ENCODE peak calls at places on chromosomes 1 and 21, in four cellular contexts. C is sigmoid colon, M is GM23338, J is fibroblast of lung. G is an unnamed sample.

GRCh38 chr1:212089560-212090163 is 54.1 kb downstream of the DTL start:
- DNase-seq in M (no peak), J (no peak), C (no peak), G (no peak)

GRCh38 chr1:226569879-226570547 is 21.4 kb downstream of the STUM start:
- DNase-seq in J (no peak), M (peak), C (peak), G (no peak)

GRCh38 chr21:37196847-37197246 is 70.3 kb downstream of the VPS26C start:
- DNase-seq in M (no peak), J (no peak), C (no peak), G (no peak)

GRCh38 chr21:44875341-44875740 is 1.9 kb upstream of the PTTG1IP start:
- DNase-seq in M (no peak), C (no peak), J (peak), G (no peak)

GRCh38 chr21:31604591-31605190 is 54.8 kb upstream of the SOD1 start:
- DNase-seq in M (peak), J (peak), C (peak), G (peak)

GRCh38 chr1:202810193-202810614 is 550 bp upstream of the PCAT6 start:
- DNase-seq in C (no peak), J (no peak), M (no peak), G (no peak)

GRCh38 chr21:37220433-37220980 is 46.6 kb downstream of the VPS26C start:
- DNase-seq in C (peak), J (peak), M (peak), G (no peak)

GRCh38 chr1:12580054-12580887 is 37.7 kb downstream of the DHRS3 start:
- DNase-seq in J (peak), C (peak), M (no peak), G (no peak)

GRCh38 chr1:2591233-2591580 is 4.6 kb downstream of the PRXL2B start:
- DNase-seq in C (peak), J (no peak), M (no peak), G (no peak)

GRCh38 chr1:33050221-33051076 is 13.8 kb upstream of the AK2 start:
- DNase-seq in C (peak), M (peak), J (peak), G (no peak)

GRCh38 chr1:28954126-28954525 is 39.8 kb downstream of the EPB41 start:
- DNase-seq in C (no peak), J (no peak), M (no peak), G (no peak)

GRCh38 chr21:40563845-40564717 is 282.9 kb downstream of the DSCAM start:
- DNase-seq in J (no peak), M (no peak), C (no peak), G (no peak)

GRCh38 chr1:221887758-221888157 is 145.9 kb upstream of the DUSP10 start:
- DNase-seq in C (no peak), M (no peak), J (no peak), G (no peak)

GRCh38 chr1:221887091-221887746 is 145.3 kb upstream of the DUSP10 start:
- DNase-seq in C (peak), M (no peak), J (peak), G (no peak)

GRCh38 chr1:221888218-221888617 is 146.3 kb upstream of the DUSP10 start:
- DNase-seq in J (no peak), M (no peak), C (no peak), G (no peak)

GRCh38 chr1:221884821-221885220 is 142.9 kb upstream of the DUSP10 start:
- DNase-seq in M (no peak), J (no peak), C (no peak), G (no peak)

GRCh38 chr1:221886311-221887090 is 144.6 kb upstream of the DUSP10 start:
- DNase-seq in M (no peak), J (peak), C (no peak), G (no peak)
- TF ChIP-seq CTCF in M (no peak), J (no peak), C (no peak), G (no peak)

GRCh38 chr1:17671314-17671705 is 83.8 kb upstream of the ACTL8 start:
- DNase-seq in J (no peak), C (no peak), M (no peak), G (no peak)

GRCh38 chr1:17668638-17669175 is 86.4 kb upstream of the ACTL8 start:
- DNase-seq in J (no peak), C (no peak), M (no peak), G (no peak)

GRCh38 chr1:17670587-17671313 is 84.4 kb upstream of the ACTL8 start:
- DNase-seq in J (no peak), C (no peak), M (peak), G (no peak)

GRCh38 chr1:17669305-17669704 is 85.8 kb upstream of the ACTL8 start:
- DNase-seq in J (no peak), M (no peak), C (no peak), G (no peak)

GRCh38 chr1:17669866-17670451 is 85.2 kb upstream of the ACTL8 start:
- DNase-seq in J (no peak), M (no peak), C (no peak), G (no peak)
- TF ChIP-seq CTCF in J (no peak), M (no peak), C (no peak), G (no peak)

GRCh38 chr21:26877015-26877414 is 31.8 kb upstream of the ADAMTS1 start:
- DNase-seq in J (no peak), M (no peak), C (no peak), G (no peak)

GRCh38 chr21:26884436-26884835 is 39.2 kb upstream of the ADAMTS1 start:
- DNase-seq in M (no peak), C (no peak), J (no peak), G (no peak)

GRCh38 chr21:26887241-26887640 is 42.0 kb upstream of the ADAMTS1 start:
- DNase-seq in J (peak), C (no peak), M (no peak), G (no peak)

GRCh38 chr21:26883768-26884167 is 38.6 kb upstream of the ADAMTS1 start:
- DNase-seq in C (no peak), J (no peak), M (no peak), G (no peak)

GRCh38 chr21:26881504-26882228 is 36.5 kb upstream of the ADAMTS1 start:
- DNase-seq in M (peak), C (no peak), J (peak), G (no peak)
- TF ChIP-seq CTCF in M (peak), C (no peak), J (peak), G (no peak)

DNA sequence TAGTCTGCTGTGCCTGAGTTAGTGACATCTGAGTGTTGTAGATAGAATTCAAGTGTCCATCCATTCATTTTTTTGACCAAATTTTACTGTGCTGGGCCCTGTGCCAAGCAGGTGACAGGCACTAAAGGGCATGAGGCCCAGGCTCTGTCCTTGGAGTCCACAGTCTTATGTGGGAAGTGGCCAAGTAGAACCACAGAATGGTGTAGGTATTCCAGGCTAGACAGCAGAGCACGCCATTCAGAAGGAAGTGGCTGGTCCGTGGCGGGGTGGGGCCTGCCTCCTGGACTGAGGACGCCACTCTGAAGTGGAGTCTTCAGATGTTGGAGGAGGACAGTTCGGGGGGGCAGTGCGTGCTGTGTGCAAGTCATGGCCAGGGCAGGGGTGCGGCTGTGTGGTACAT is 68.9 kb upstream of the ACTL8 start:
- DNase-seq in J (no peak), C (no peak), M (no peak), G (no peak)
- TF ChIP-seq CTCF in J (no peak), C (no peak), M (no peak), G (no peak)

DNA sequence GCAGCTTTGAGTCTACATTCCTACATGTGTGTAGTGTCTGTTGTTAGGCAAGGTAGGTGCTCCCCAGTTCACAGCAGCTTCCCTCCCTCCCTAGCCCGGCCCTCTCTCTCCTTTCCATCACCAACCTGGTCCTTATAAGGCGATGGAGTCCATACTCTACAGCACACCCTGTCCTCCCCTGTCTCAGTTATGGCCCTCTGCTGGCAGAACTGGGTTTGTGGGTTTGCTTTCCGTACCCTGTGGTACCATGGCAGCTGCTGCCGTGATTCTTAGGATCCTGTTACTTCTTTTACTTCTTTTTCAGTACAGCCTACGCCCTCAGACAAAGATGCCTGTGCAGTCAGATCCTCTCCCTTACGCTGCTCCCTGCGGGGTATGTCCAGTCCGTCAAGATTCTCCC is 31.7 kb downstream of the AK5 start:
- DNase-seq in C (no peak), M (peak), J (peak), G (no peak)
- TF ChIP-seq CTCF in C (no peak), M (peak), J (peak), G (no peak)

DNA sequence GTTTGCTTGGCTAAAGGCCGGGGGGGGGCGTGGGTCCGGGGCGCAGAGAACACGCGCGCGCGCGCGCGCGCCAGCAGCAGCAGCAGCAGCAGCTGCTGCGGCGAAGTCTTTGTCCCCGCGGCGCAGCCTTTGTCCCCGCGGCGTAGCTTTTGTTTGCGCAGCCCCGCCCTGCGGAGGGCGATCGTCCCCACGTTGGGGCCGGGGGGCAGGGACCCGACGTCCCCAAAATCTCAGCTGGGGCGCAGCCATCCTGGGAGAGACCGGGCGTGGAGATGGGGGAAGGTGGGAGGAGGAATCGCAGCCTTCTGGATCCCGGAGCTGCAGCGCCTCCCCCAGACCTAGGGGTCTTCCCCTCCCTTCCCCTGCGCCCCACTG is 90.3 kb upstream of the VAMP3 start:
- DNase-seq in M (peak), J (peak), C (no peak), G (no peak)
- TF ChIP-seq CTCF in M (no peak), J (no peak), C (no peak), G (no peak)

GRCh38 chr1:181319903-181320302 is 163.4 kb upstream of the CACNA1E start:
- DNase-seq in J (no peak), C (no peak), M (no peak), G (no peak)
- TF ChIP-seq CTCF in J (no peak), C (no peak), M (no peak), G (no peak)

GRCh38 chr1:157878059-157878458 is 36.5 kb upstream of the CD5L start:
- DNase-seq in J (peak), M (peak), C (no peak), G (no peak)
- TF ChIP-seq CTCF in J (peak), M (peak), C (no peak), G (no peak)

GRCh38 chr1:113073457-113073950 is 506 bp downstream of the LRIG2 start:
- DNase-seq in J (peak), C (peak), M (peak), G (no peak)

GRCh38 chr1:113072757-113073456 is at the start of gene LRIG2:
- DNase-seq in J (peak), C (peak), M (peak), G (peak)

GRCh38 chr1:113074237-113074636 is 1.2 kb downstream of the LRIG2 start:
- DNase-seq in J (peak), C (no peak), M (peak), G (no peak)

DNA sequence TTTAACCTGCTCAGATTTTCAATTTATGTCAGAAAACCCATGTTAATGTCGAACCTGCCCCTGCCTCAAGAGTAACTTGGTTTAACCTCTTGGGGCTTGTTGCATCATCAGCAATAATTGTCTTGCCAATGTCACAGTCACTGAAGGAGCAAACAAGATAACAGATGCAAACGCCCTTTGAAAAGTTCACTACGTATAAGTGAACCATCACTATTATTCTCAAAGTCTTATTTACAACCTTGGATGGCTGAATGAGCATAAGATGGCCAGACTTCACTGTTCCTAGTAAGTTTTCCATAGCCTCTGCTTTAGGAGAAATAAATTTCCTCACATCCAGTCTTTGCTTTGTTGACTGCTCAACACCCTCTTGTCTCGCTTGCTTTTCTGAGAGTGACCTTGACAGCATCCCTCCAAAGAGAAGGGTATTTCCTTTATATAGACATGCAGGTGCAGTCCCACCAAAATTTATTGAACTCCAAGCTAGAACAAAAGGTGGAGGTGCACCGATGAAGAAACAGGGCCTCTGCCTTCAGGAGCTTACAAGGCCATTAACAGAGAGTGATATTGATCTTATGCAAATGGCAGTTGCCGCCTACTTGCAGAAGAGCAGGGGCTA is 749 bp upstream of the LRIG2 start:
- DNase-seq in J (no peak), M (peak), C (no peak), G (no peak)
- TF ChIP-seq CTCF in J (no peak), M (no peak), C (no peak), G (no peak)